ENCODE peak calls at places on chromosomes 3 and 15, in eight cellular contexts. O is T-helper 1 cell; F is fibroblast of pulmonary artery; Q is H4; V is HCEC 1CT; Z is CD4-positive, alpha-beta T cell; Y is A172; X is neural crest cell. D is an unnamed sample.

GRCh38 chr3:52005571-52005986 is 9.9 kb upstream of the RPL29 start:
- DNase-seq in O (no peak), F (peak; percentile 61), Q (no peak), V (peak; percentile 23), Z (no peak), Y (peak; percentile 50), X (no peak), D (no peak)

GRCh38 chr3:42537350-42537749 is 34.9 kb downstream of the VIPR1 start:
- DNase-seq in O (no peak), F (peak; percentile 17), Q (no peak), V (no peak), Z (no peak), Y (no peak), X (no peak), D (no peak)

GRCh38 chr3:55884491-55885285 is 397.6 kb upstream of the WNT5A start:
- DNase-seq in O (no peak), F (no peak), Q (no peak), V (peak; percentile 67), Z (no peak), Y (peak; percentile 13), X (no peak), D (no peak)

GRCh38 chr3:170002231-170002630 is 35.6 kb upstream of the GPR160 start:
- DNase-seq in O (no peak), F (no peak), Q (no peak), V (no peak), Z (no peak), Y (no peak), X (no peak), D (no peak)

GRCh38 chr3:188788621-188789081 is 383.1 kb upstream of the TPRG1 start:
- DNase-seq in O (no peak), F (peak; percentile 96), Q (peak; percentile 76), V (peak; percentile 97), Z (peak; percentile 55), Y (peak; percentile 66), X (no peak), D (peak; percentile 27)

GRCh38 chr15:81394609-81395008 is 20.6 kb upstream of the TMC3 start:
- DNase-seq in O (no peak), F (no peak), Q (no peak), V (no peak), Z (no peak), Y (no peak), X (no peak), D (no peak)

GRCh38 chr3:196082471-196082971 is 631 bp upstream of the TFRC start:
- DNase-seq in O (no peak), F (no peak), Q (no peak), V (no peak), Z (no peak), Y (peak; percentile 4), X (no peak), D (no peak)

GRCh38 chr3:194814878-194815357 is 129.2 kb downstream of the FAM43A start:
- DNase-seq in O (no peak), F (no peak), Q (no peak), V (no peak), Z (no peak), Y (no peak), X (no peak), D (no peak)

GRCh38 chr3:43765417-43766030 is 74.8 kb downstream of the ABHD5 start:
- DNase-seq in O (no peak), F (peak; percentile 33), Q (no peak), V (peak; percentile 74), Z (no peak), Y (no peak), X (no peak), D (no peak)

GRCh38 chr3:129727707-129728106 is 121.2 kb upstream of the PLXND1 start:
- DNase-seq in O (no peak), F (no peak), Q (peak; percentile 21), V (no peak), Z (no peak), Y (no peak), X (no peak), D (no peak)

GRCh38 chr3:176431073-176431472 is 766.2 kb downstream of the TBL1XR1 start:
- DNase-seq in O (no peak), F (no peak), Q (no peak), V (no peak), Z (no peak), Y (no peak), X (no peak), D (no peak)

GRCh38 chr3:141093971-141094401 is 42.8 kb downstream of the SPSB4 start:
- DNase-seq in O (no peak), F (no peak), Q (no peak), V (no peak), Z (no peak), Y (no peak), X (no peak), D (no peak)

GRCh38 chr3:70873686-70874085 is 561.2 kb upstream of the MDFIC2 start:
- DNase-seq in O (no peak), F (no peak), Q (no peak), V (no peak), Z (no peak), Y (no peak), X (no peak), D (no peak)

GRCh38 chr3:74546426-74546825 is 68.0 kb downstream of the CNTN3 start:
- DNase-seq in O (no peak), F (no peak), Q (no peak), V (no peak), Z (no peak), Y (no peak), X (no peak), D (no peak)

GRCh38 chr3:122468896-122469533 is 45.7 kb downstream of the KPNA1 start:
- DNase-seq in O (no peak), F (no peak), Q (no peak), V (no peak), Z (no peak), Y (no peak), X (no peak), D (no peak)

GRCh38 chr3:9915252-9916141 is 1.4 kb upstream of the IL17RC start:
- DNase-seq in O (no peak), F (peak; percentile 61), Q (no peak), V (peak; percentile 67), Z (no peak), Y (peak; percentile 39), X (peak; percentile 58), D (no peak)

GRCh38 chr3:43861635-43862034 is 170.9 kb downstream of the ABHD5 start:
- DNase-seq in O (no peak), F (no peak), Q (no peak), V (no peak), Z (no peak), Y (no peak), X (no peak), D (no peak)

GRCh38 chr3:189353988-189354735 is 182.4 kb downstream of the TPRG1 start:
- DNase-seq in O (no peak), F (no peak), Q (no peak), V (no peak), Z (no peak), Y (no peak), X (no peak), D (no peak)

GRCh38 chr3:123064914-123065313 is 1.9 kb upstream of the PDIA5 start:
- DNase-seq in O (no peak), F (no peak), Q (no peak), V (no peak), Z (no peak), Y (peak; percentile 37), X (no peak), D (no peak)

GRCh38 chr3:143851331-143852017 is 3.2 kb upstream of the SLC9A9 start:
- DNase-seq in O (no peak), F (no peak), Q (no peak), V (no peak), Z (no peak), Y (no peak), X (no peak), D (no peak)

GRCh38 chr3:140699516-140700231 is 21.8 kb downstream of the TRIM42 start:
- DNase-seq in O (no peak), F (no peak), Q (no peak), V (no peak), Z (no peak), Y (no peak), X (no peak), D (no peak)

GRCh38 chr3:55686720-55687254 is 199.7 kb upstream of the WNT5A start:
- DNase-seq in O (no peak), F (no peak), Q (peak; percentile 14), V (no peak), Z (no peak), Y (peak; percentile 38), X (no peak), D (no peak)

GRCh38 chr3:111509308-111509707 is 32.7 kb upstream of the CD96 start:
- DNase-seq in O (no peak), F (no peak), Q (no peak), V (no peak), Z (no peak), Y (no peak), X (no peak), D (no peak)

GRCh38 chr3:134370611-134371451 is 3.4 kb downstream of the AMOTL2 start:
- DNase-seq in O (no peak), F (no peak), Q (no peak), V (no peak), Z (no peak), Y (no peak), X (no peak), D (no peak)

GRCh38 chr3:27729325-27729724 is 7.2 kb upstream of the EOMES start:
- DNase-seq in O (no peak), F (no peak), Q (no peak), V (no peak), Z (no peak), Y (no peak), X (no peak), D (no peak)

D was measured in T-cell.